ENCODE peak calls at places on chromosomes 13 and 19, in five cellular contexts. Q is HFF-Myc, R is heart right ventricle, I is aorta, U is AG10803. H is an unnamed sample.

GRCh38 chr19:31350693-31351211 is 1.5 kb upstream of the TSHZ3 start:
- DNase-seq in Q (no peak), R (peak; percentile 65), I (peak; percentile 89), U (peak; percentile 57), H (no peak)

GRCh38 chr19:9850235-9850959 is 15.3 kb downstream of the PIN1 start:
- DNase-seq in Q (no peak), R (no peak), I (no peak), U (no peak), H (no peak)

GRCh38 chr13:30341815-30342570 is 34.6 kb upstream of the KATNAL1 start:
- DNase-seq in Q (peak; percentile 71), R (peak; percentile 81), I (peak; percentile 96), U (peak; percentile 94), H (peak; percentile 40)

GRCh38 chr13:59463023-59463422 is 700.7 kb downstream of the DIAPH3 start:
- DNase-seq in Q (no peak), R (no peak), I (no peak), U (no peak), H (no peak)

GRCh38 chr19:44645407-44646048 is 1.8 kb downstream of the PVR start:
- DNase-seq in Q (no peak), R (no peak), I (peak; percentile 14), U (no peak), H (no peak)

GRCh38 chr13:32528358-32528757 is 10.2 kb downstream of the N4BP2L2 start:
- DNase-seq in Q (no peak), R (no peak), I (no peak), U (no peak), H (no peak)

GRCh38 chr19:39814595-39814994 is 19.4 kb downstream of the DYRK1B start:
- DNase-seq in Q (no peak), R (no peak), I (no peak), U (no peak), H (peak; percentile 23)

GRCh38 chr13:74920361-74920760 is 561.6 kb downstream of the TBC1D4 start:
- DNase-seq in Q (no peak), R (no peak), I (no peak), U (no peak), H (no peak)

GRCh38 chr13:40697711-40698110 is 31.3 kb upstream of the FOXO1 start:
- DNase-seq in Q (no peak), R (no peak), I (no peak), U (no peak), H (no peak)